ENCODE peak calls at places on chromosomes 13 and 19, in eight cellular contexts. S is PC-9; M is upper lobe of left lung; Y is neural progenitor cell; Z is heart right ventricle; O is psoas muscle; H is astrocyte; U is CD4-positive, alpha-beta memory T cell. C is an unnamed sample. For H3K36me3 and H3K4me1, the result is how much of the 10 kb centered on the place peaks cover.

GRCh38 chr13:30394798-30395191 is 27.5 kb upstream of the UBE2L5 start:
- DNase-seq in Y (no peak), Z (no peak), U (peak), S (no peak), M (no peak), H (no peak), O (no peak), C (no peak)

GRCh38 chr13:93233997-93234416 is 7.4 kb downstream of the GPC6 start:
- DNase-seq in S (no peak), U (no peak), H (no peak), Z (no peak), O (no peak), Y (peak), M (no peak), C (no peak)

GRCh38 chr13:91520952-91521351 is 122.5 kb downstream of the GPC5 start:
- DNase-seq in S (no peak), H (no peak), U (no peak), M (no peak), Z (no peak), Y (no peak), O (no peak), C (no peak)

GRCh38 chr13:60511637-60512036 is 114.6 kb downstream of the TDRD3 start:
- DNase-seq in Z (no peak), O (no peak), U (no peak), H (no peak), S (no peak), M (no peak), Y (peak), C (no peak)

GRCh38 chr13:94666065-94666464 is 46.3 kb downstream of the SOX21 start:
- DNase-seq in H (no peak), O (no peak), S (no peak), Y (no peak), M (no peak), Z (no peak), U (no peak), C (no peak)

GRCh38 chr19:13033819-13034611 is 38.7 kb downstream of the NFIX start:
- DNase-seq in S (no peak), Y (peak), O (peak), H (peak), U (no peak), M (peak), Z (peak), C (peak)

GRCh38 chr19:7550987-7551761 is 15.7 kb downstream of the PNPLA6 start:
- DNase-seq in S (no peak), U (peak), Z (peak), H (no peak), O (peak), Y (peak), M (peak), C (peak)

GRCh38 chr13:44755872-44756271 is 179.7 kb upstream of the TSC22D1 start:
- DNase-seq in U (no peak), M (no peak), S (peak), H (peak), Z (no peak), O (no peak), Y (no peak), C (no peak)

GRCh38 chr19:51948979-51949378 is 21.7 kb downstream of the ZNF613 start:
- DNase-seq in U (no peak), O (no peak), H (peak), M (no peak), Z (peak), Y (no peak), S (no peak), C (peak)

GRCh38 chr19:35396240-35396885 is 25.5 kb downstream of the GPR42 start:
- DNase-seq in Y (no peak), Z (no peak), S (no peak), M (no peak), O (no peak), U (no peak), H (no peak), C (no peak)

GRCh38 chr13:59391696-59392095 is 772.0 kb downstream of the DIAPH3 start:
- DNase-seq in S (no peak), H (peak), M (peak), Z (peak), Y (peak), U (peak), O (no peak), C (no peak)

GRCh38 chr19:42277821-42278809 is 9.1 kb downstream of the CIC start:
- DNase-seq in U (no peak), Y (no peak), H (no peak), S (no peak), M (peak), Z (peak), O (no peak), C (no peak)

GRCh38 chr19:55247621-55248099 is 11.2 kb downstream of the PPP6R1 start:
- DNase-seq in O (peak), Y (no peak), Z (peak), M (no peak), U (no peak), S (peak), H (peak), C (no peak)

GRCh38 chr19:57903298-57904174 is 12.9 kb downstream of the ZNF417 start:
- DNase-seq in Y (peak), H (peak), O (no peak), Z (no peak), S (no peak), M (no peak), U (no peak), C (no peak)

GRCh38 chr13:80469841-80470378 is 129.0 kb upstream of the SPRY2 start:
- DNase-seq in M (peak), Y (no peak), H (peak), S (peak), U (no peak), Z (peak), O (peak), C (no peak)

GRCh38 chr13:102729560-102730275 is 34.9 kb upstream of the METTL21C start:
- DNase-seq in M (no peak), Y (no peak), S (peak), Z (no peak), H (peak), O (no peak), U (no peak), C (no peak)

GRCh38 chr19:19386373-19386869 is 19.1 kb upstream of the GATAD2A start:
- DNase-seq in H (no peak), Z (no peak), S (no peak), Y (no peak), M (no peak), O (no peak), U (peak), C (no peak)

GRCh38 chr13:46633416-46633815 is 80.4 kb downstream of the LRCH1 start:
- DNase-seq in Y (no peak), Z (no peak), M (no peak), H (peak), S (no peak), O (no peak), U (no peak), C (no peak)

GRCh38 chr19:7654401-7654800 is 14.4 kb upstream of the RETN start:
- DNase-seq in Z (no peak), Y (no peak), S (peak), H (no peak), O (no peak), M (no peak), U (no peak), C (no peak)

GRCh38 chr19:38388310-38389100 is at the start of gene SPRED3:
- DNase-seq in H (no peak), Y (peak), Z (no peak), M (peak), U (no peak), S (no peak), O (peak), C (peak)

GRCh38 chr13:87557788-87558187 is 113.4 kb upstream of the SLITRK5 start:
- DNase-seq in U (no peak), O (no peak), Z (no peak), M (no peak), S (no peak), H (no peak), Y (no peak), C (no peak)

GRCh38 chr13:99501952-99502310 is 659 bp downstream of the TM9SF2 start:
- DNase-seq in M (peak), S (no peak), U (peak), Y (no peak), O (peak), Z (no peak), H (peak), C (peak)

GRCh38 chr13:75959861-75960481 is 323.8 kb downstream of the LMO7 start:
- DNase-seq in U (no peak), M (no peak), S (no peak), Z (no peak), Y (no peak), O (no peak), H (no peak), C (no peak)

GRCh38 chr19:3065675-3066357 is 3.5 kb upstream of the TLE5 start:
- DNase-seq in Z (no peak), H (no peak), O (no peak), U (no peak), Y (no peak), S (no peak), M (no peak), C (peak)

GRCh38 chr13:44267203-44267602 is 106.4 kb upstream of the SERP2 start:
- DNase-seq in Y (no peak), H (no peak), S (no peak), M (no peak), Z (no peak), U (no peak), O (no peak), C (no peak)

GRCh38 chr19:52664461-52664860 is 26.3 kb upstream of the ZNF83 start:
- DNase-seq in S (no peak), M (no peak), Y (peak), U (no peak), Z (no peak), O (no peak), H (no peak), C (no peak)

GRCh38 chr13:100100115-100100879 is 11.4 kb downstream of the PCCA start:
- DNase-seq in U (no peak), O (no peak), Y (no peak), S (no peak), M (no peak), Z (peak), H (peak), C (no peak)

GRCh38 chr19:11044436-11044835 is 44.8 kb upstream of the LDLR start:
- DNase-seq in M (no peak), O (no peak), Z (no peak), H (no peak), S (no peak), U (no peak), Y (no peak), C (no peak)

GRCh38 chr13:39329182-39329639 is 273.8 kb downstream of the LHFPL6 start:
- DNase-seq in Y (no peak), U (no peak), O (no peak), Z (no peak), H (peak), M (no peak), S (no peak), C (no peak)

GRCh38 chr19:16347706-16348105 is 23.1 kb downstream of the KLF2 start:
- DNase-seq in Y (no peak), O (no peak), Z (no peak), S (no peak), H (no peak), U (no peak), M (no peak), C (no peak)

GRCh38 chr13:42334329-42334706 is 62.4 kb downstream of the AKAP11 start:
- DNase-seq in Y (no peak), Z (no peak), O (no peak), S (no peak), M (no peak), U (no peak), H (no peak), C (no peak)

GRCh38 chr13:50222569-50223332 is 207.5 kb downstream of the KCNRG start:
- DNase-seq in Y (no peak), Z (peak), S (no peak), M (peak), H (peak), O (peak), U (peak), C (peak)

GRCh38 chr13:20822406-20822805 is 48.6 kb upstream of the EEF1AKMT1 start:
- DNase-seq in M (no peak), S (no peak), H (no peak), O (no peak), U (no peak), Z (no peak), Y (no peak), C (no peak)

GRCh38 chr19:13831560-13832056 is 36.4 kb downstream of the ZSWIM4 start:
- DNase-seq in O (no peak), M (no peak), Z (no peak), S (peak), U (no peak), H (no peak), Y (no peak), C (no peak)

GRCh38 chr19:55579766-55580621 is 654 bp downstream of the ZNF579 start:
- DNase-seq in O (no peak), M (no peak), H (no peak), U (no peak), Y (peak), Z (peak), S (no peak), C (peak)

GRCh38 chr13:38538412-38538811 is 148.5 kb upstream of the FREM2 start:
- DNase-seq in M (no peak), Y (peak), S (no peak), U (no peak), O (no peak), H (no peak), Z (no peak), C (no peak)

GRCh38 chr19:18594096-18594823 is 5.7 kb downstream of the REX1BD start:
- DNase-seq in O (peak), U (peak), Z (peak), Y (peak), M (peak), H (peak), S (peak), C (peak)

GRCh38 chr19:4597278-4597974 is 37.9 kb upstream of the SEMA6B start:
- DNase-seq in Z (no peak), H (no peak), S (no peak), M (no peak), Y (peak), U (no peak), O (no peak), C (no peak)

DNA sequence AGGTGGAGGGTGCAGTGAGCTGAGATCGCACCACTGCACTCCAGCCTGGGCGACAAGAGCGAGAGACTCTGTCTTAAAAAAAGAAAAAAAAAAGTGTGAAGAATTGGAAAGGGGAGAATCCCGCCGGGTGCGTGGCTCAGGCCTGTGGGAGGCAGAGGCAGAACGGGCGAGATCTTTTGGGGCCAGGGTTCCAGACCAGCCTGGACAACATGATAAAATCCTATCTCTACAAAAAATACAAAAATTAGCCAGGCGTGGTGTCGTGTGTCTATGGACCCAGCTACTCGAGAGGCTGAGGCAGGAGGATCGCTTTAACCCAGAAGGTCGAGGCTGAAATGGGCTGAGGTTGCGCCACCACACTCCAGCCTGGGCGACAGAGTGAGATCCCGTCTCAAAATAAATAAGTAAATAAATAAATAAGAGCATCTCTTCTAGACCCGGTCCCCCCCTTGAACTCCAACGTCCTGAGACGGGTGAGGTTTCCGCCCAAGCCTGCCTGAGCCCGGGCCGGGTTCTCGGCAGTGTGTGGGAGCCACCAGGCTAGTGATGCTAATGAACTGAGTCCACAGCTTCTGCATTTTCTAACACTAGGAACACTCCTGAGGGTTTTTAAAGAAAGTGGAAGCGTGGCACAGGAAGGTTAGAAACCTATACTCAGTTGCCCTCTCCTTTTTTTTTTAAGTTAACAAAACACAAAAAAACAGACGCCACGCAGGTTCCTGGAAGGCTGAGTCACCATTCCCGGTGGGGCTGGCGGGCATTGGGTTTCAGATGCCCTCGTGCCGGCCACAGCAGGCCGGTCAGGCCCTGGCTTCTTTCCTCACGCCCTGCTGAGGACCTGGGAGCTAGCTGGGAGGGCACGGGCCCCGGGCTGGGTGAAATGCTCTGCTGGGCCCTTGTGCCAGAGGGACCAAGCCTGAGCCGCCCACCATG is 22.1 kb downstream of the GPX4 start:
- DNase-seq in M (no peak), Y (no peak), U (no peak), O (peak), H (peak), Z (no peak), S (no peak), C (no peak)
- H3K36me3 ChIP-seq in M (half or more), Y (under half), U (under half), O (half or more), H (under half), Z (half or more), S (under half), C (under half)

GRCh38 chr13:24671367-24672117 is 8.7 kb upstream of the ATP12A start:
- DNase-seq in O (no peak), S (peak), H (peak), Z (peak), U (no peak), Y (peak), M (peak), C (peak)
- H3K27ac ChIP-seq in O (no peak), S (peak), H (peak), Z (no peak), U (no peak), Y (no peak), M (no peak), C (peak)

GRCh38 chr19:1266818-1267440 is 2.2 kb upstream of the CIRBP start:
- DNase-seq in Y (peak), M (peak), O (peak), Z (peak), S (no peak), H (no peak), U (no peak), C (peak)

GRCh38 chr19:1266116-1266817 is 2.9 kb upstream of the CIRBP start:
- DNase-seq in M (peak), Y (peak), O (peak), S (peak), Z (peak), U (peak), H (peak), C (peak)

GRCh38 chr19:1263198-1263597 is 5.9 kb upstream of the CIRBP start:
- DNase-seq in Y (no peak), S (no peak), Z (no peak), O (no peak), M (no peak), H (no peak), U (no peak), C (no peak)

GRCh38 chr19:1265611-1266115 is 3.5 kb upstream of the CIRBP start:
- DNase-seq in Z (peak), H (peak), O (peak), M (peak), S (peak), Y (no peak), U (peak), C (no peak)

DNA sequence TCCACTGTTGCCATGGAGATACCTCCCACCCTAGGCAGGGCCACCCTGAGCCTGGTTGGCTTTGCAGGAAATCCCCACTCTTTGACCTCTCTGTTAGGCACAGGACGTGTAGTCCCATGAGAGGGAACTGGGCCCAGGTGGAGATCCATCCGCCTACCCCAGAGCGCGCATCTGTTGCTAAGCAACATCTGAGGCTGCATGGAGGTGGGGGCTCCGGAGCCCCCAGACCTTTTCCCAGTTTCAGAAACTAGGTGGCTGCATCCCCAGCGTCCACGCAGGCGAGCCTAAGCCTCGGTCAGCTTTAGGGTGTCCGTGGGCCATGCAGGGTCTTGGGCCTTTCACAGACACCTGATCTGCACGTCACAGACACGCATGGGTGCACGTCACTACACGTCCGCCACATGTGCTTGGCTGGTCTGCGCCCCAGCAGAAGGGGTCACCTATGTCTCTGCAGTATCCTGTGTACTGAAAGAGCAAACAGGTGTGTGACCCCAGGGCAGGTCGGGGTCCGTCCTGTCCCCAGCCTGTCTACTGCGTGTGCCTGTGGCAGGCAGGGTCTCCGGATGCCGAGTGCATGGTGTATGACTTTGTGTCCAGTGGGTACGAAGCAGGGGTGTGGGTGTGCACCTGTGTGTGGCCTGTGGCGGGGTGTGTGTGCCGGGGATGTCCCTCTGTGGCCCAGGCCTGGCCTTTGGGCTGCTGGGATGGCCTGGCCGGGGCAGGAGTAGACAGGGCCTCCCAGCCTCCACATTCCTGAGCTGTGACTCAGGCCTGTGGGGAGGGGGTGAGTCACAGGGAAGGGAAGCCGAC is 4.1 kb upstream of the CIRBP start:
- DNase-seq in Y (peak), M (peak), U (no peak), H (peak), S (peak), O (peak), Z (peak), C (no peak)
- H3K4me1 ChIP-seq in Y (half or more), M (half or more), U (half or more), H (half or more), S (under half), O (under half), Z (half or more), C (under half)

GRCh38 chr13:19172647-19173030 is 9.0 kb downstream of the TUBA3C start:
- DNase-seq in U (no peak), Y (no peak), H (no peak), S (no peak), O (no peak), Z (no peak), M (no peak), C (no peak)
- H3K36me3 ChIP-seq in U (under half), Y (under half), H (under half), S (under half), O (under half), Z (under half), M (under half), C (under half)